ENCODE peak calls at places on chromosomes 7 and 10, in six cellular contexts. Y is IMR-90, J is neuronal stem cell, X is endothelial cell of umbilical vein, H is OCI-LY7, C is neural progenitor cell. O is an unnamed sample.

GRCh38 chr10:132202070-132202970 is 15.6 kb downstream of the DPYSL4 start:
- DNase-seq in Y (no peak), J (no peak), X (no peak), H (no peak), C (no peak), O (no peak)

GRCh38 chr10:28072573-28072972 is 73.7 kb upstream of the ODAD2 start:
- DNase-seq in Y (peak), J (no peak), X (no peak), H (no peak), C (no peak), O (peak)

GRCh38 chr7:27840314-27840713 is 100.4 kb downstream of the TAX1BP1 start:
- DNase-seq in Y (no peak), J (no peak), X (no peak), H (no peak), C (no peak), O (no peak)

GRCh38 chr10:58531084-58531695 is 18.5 kb downstream of the BICC1 start:
- DNase-seq in Y (peak), J (peak), X (peak), H (peak), C (peak), O (peak)

GRCh38 chr7:33784000-33784399 is 121.3 kb upstream of the BMPER start:
- DNase-seq in Y (no peak), J (no peak), X (no peak), H (no peak), C (no peak), O (no peak)

GRCh38 chr7:1086588-1087461 is 1.1 kb upstream of the GPER1 start:
- DNase-seq in Y (peak), J (peak), X (peak), H (peak), C (peak), O (peak)

GRCh38 chr7:3408814-3409595 is 108.0 kb downstream of the SDK1 start:
- DNase-seq in Y (no peak), J (no peak), X (no peak), H (no peak), C (no peak), O (no peak)

GRCh38 chr10:48240196-48240595 is 34.3 kb downstream of the FRMPD2 start:
- DNase-seq in Y (no peak), J (no peak), X (no peak), H (no peak), C (no peak), O (no peak)

GRCh38 chr7:151518105-151518780 is 1.5 kb downstream of the RHEB start:
- DNase-seq in Y (peak), J (no peak), X (peak), H (peak), C (peak), O (peak)

GRCh38 chr7:73778801-73779389 is 8.8 kb upstream of the CLDN3 start:
- DNase-seq in Y (no peak), J (no peak), X (no peak), H (no peak), C (no peak), O (no peak)

GRCh38 chr7:55104123-55104522 is 85.3 kb downstream of the EGFR start:
- DNase-seq in Y (no peak), J (no peak), X (no peak), H (no peak), C (no peak), O (no peak)
- H3K4me2 ChIP-seq in Y (no peak), J (no peak), X (no peak), H (no peak), C (no peak), O (no peak)

DNA sequence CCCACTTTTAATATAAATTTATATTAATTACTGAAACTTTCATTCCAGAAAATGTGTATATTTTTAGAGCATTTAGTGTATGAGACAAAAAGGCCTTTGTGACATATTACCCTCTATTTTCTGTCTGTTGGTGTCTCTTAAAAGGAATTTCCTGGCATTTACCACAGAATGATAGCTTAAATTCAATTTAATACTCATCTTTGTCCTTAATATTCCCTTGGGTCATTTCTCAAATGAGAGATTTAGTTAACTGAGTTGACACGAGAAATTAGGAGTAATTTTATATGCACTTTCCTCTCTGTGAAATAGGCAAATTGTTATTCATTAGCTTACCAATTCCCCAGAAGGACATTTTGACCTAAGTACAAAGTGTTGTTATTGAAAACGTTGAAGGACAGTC is 101.7 kb upstream of the CTTNBP2 start:
- DNase-seq in Y (no peak), J (no peak), X (no peak), H (no peak), C (no peak), O (no peak)
- H3K4me2 ChIP-seq in Y (no peak), J (no peak), X (no peak), H (no peak), C (no peak), O (no peak)

DNA sequence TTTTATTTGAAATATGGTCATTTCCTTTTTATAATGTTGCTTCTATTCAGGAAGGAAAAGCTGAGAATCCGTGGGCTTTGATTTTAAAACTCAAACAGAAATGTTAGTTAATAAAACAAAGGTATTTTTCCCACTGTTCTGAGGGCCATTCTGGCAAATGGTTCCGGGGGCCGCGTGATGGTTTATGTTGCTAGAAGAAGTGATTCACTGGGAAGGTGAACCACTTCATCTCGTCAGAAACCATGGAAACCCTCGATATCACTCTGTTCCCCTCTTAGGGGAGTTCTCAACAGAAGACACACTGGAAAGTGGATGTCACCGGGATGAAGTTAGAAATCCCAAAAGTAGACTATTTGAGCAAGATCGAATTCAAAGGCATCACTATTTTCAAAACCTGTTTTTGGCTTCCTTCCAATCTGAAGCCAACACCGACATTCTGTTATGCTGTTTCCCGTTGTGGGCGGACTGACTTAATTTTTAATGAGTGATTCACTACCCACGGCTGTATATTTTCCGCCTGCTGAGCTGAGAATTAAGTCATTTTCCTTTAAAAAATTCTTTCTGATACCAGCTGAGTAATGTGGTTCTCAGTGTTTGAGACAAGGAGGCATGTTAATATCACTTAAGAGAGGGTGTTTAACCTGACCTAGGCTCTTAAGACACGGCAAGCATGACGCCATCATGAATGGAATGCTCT is 84.1 kb downstream of the PTPRE start:
- DNase-seq in Y (peak), J (no peak), X (peak), H (no peak), C (no peak), O (peak)
- H3K4me2 ChIP-seq in Y (peak), J (no peak), X (peak), H (no peak), C (no peak), O (peak)

DNA sequence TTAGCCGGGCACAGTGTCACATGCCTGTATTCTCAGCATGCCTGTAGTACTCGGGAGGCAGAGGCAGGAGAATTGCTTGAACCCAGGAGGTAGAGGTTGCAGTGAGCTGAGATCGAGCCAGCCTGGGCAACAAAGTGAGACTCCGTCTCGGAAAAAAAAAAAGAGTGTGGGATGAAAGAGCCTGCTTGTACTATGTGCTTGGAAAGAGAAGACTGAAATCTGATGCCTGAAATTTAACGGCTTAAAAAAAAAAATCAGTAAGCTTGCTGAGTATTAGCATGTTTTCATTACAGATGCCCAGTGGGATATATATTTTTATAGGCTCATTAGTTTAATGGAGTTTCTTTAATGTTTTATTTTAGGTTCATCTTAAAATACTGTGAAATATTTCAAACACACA is 4.2 kb downstream of the NT5C2 start:
- DNase-seq in Y (peak), J (no peak), X (no peak), H (no peak), C (no peak), O (peak)
- H3K4me2 ChIP-seq in Y (peak), J (no peak), X (no peak), H (peak), C (no peak), O (peak)

O was measured in PC-3.